ENCODE peak calls at places on chromosomes 1 and 21, in four cellular contexts. One of them, this sample, is unnamed.

GRCh38 chr1:245858683-245859509 is 648.2 kb downstream of the SMYD3 start:
- DNase-seq in heart right ventricle: no peak
- DNase-seq in brain microvascular endothelial cell: no peak
- DNase-seq in prostate gland: no peak
- DNase-seq in this sample: no peak

GRCh38 chr1:15489052-15489736 is 13.3 kb downstream of the CELA2B start:
- DNase-seq in prostate gland: no peak
- DNase-seq in heart right ventricle: no peak
- DNase-seq in brain microvascular endothelial cell: no peak
- DNase-seq in this sample: no peak

GRCh38 chr1:226531360-226532093 is 17.0 kb upstream of the STUM start:
- DNase-seq in heart right ventricle: no peak
- DNase-seq in prostate gland: no peak
- DNase-seq in brain microvascular endothelial cell: no peak
- DNase-seq in this sample: no peak

GRCh38 chr1:71621785-71622184 is 541.0 kb upstream of the ZRANB2 start:
- DNase-seq in brain microvascular endothelial cell: no peak
- DNase-seq in prostate gland: no peak
- DNase-seq in heart right ventricle: no peak
- DNase-seq in this sample: no peak

GRCh38 chr1:101288491-101288944 is 51.7 kb downstream of the S1PR1 start:
- DNase-seq in heart right ventricle: no peak
- DNase-seq in prostate gland: peak; percentile 72
- DNase-seq in brain microvascular endothelial cell: peak; percentile 95
- DNase-seq in this sample: peak; percentile 94

GRCh38 chr1:61012365-61012764 is 70.0 kb upstream of the NFIA start:
- DNase-seq in heart right ventricle: no peak
- DNase-seq in brain microvascular endothelial cell: no peak
- DNase-seq in prostate gland: no peak
- DNase-seq in this sample: no peak

GRCh38 chr1:143735764-143736461 is 235.9 kb downstream of the FAM72C start:
- DNase-seq in brain microvascular endothelial cell: peak; percentile 0
- DNase-seq in heart right ventricle: no peak
- DNase-seq in prostate gland: no peak
- DNase-seq in this sample: peak; percentile 74

GRCh38 chr1:90926971-90927370 is 94.9 kb downstream of the ZNF644 start:
- DNase-seq in heart right ventricle: no peak
- DNase-seq in brain microvascular endothelial cell: no peak
- DNase-seq in prostate gland: no peak
- DNase-seq in this sample: no peak

GRCh38 chr1:93206567-93206954 is 26.0 kb downstream of the CCDC18 start:
- DNase-seq in brain microvascular endothelial cell: no peak
- DNase-seq in prostate gland: no peak
- DNase-seq in heart right ventricle: no peak
- DNase-seq in this sample: no peak

GRCh38 chr1:201714542-201715276 is 114.2 kb upstream of the IPO9 start:
- DNase-seq in heart right ventricle: peak; percentile 60
- DNase-seq in brain microvascular endothelial cell: peak; percentile 99
- DNase-seq in prostate gland: no peak
- DNase-seq in this sample: no peak

GRCh38 chr21:24160528-24160927 is 1446.8 kb downstream of the MRPL39 start:
- DNase-seq in brain microvascular endothelial cell: no peak
- DNase-seq in prostate gland: no peak
- DNase-seq in heart right ventricle: no peak
- DNase-seq in this sample: peak; percentile 2

GRCh38 chr1:54863267-54863665 is 23.7 kb downstream of the DHCR24 start:
- DNase-seq in brain microvascular endothelial cell: no peak
- DNase-seq in prostate gland: no peak
- DNase-seq in heart right ventricle: no peak
- DNase-seq in this sample: no peak

GRCh38 chr1:69263982-69264381 is 303.7 kb upstream of the LRRC7 start:
- DNase-seq in brain microvascular endothelial cell: no peak
- DNase-seq in prostate gland: no peak
- DNase-seq in heart right ventricle: no peak
- DNase-seq in this sample: no peak

GRCh38 chr1:50829010-50829958 is 130.8 kb downstream of the FAF1 start:
- DNase-seq in brain microvascular endothelial cell: no peak
- DNase-seq in heart right ventricle: no peak
- DNase-seq in prostate gland: no peak
- DNase-seq in this sample: no peak

GRCh38 chr1:178500936-178501554 is 4.3 kb upstream of the CLEC20A start:
- DNase-seq in brain microvascular endothelial cell: no peak
- DNase-seq in prostate gland: no peak
- DNase-seq in heart right ventricle: no peak
- DNase-seq in this sample: no peak

GRCh38 chr21:31457675-31458074 is 113.6 kb upstream of the TIAM1 start:
- DNase-seq in heart right ventricle: no peak
- DNase-seq in brain microvascular endothelial cell: no peak
- DNase-seq in prostate gland: no peak
- DNase-seq in this sample: no peak

GRCh38 chr1:224402472-224403035 is 32.0 kb downstream of the WDR26 start:
- DNase-seq in prostate gland: no peak
- DNase-seq in heart right ventricle: no peak
- DNase-seq in brain microvascular endothelial cell: no peak
- DNase-seq in this sample: no peak

GRCh38 chr1:247415423-247416361 is at the start of gene NLRP3:
- DNase-seq in heart right ventricle: no peak
- DNase-seq in brain microvascular endothelial cell: peak; percentile 14
- DNase-seq in prostate gland: no peak
- DNase-seq in this sample: no peak

DNA sequence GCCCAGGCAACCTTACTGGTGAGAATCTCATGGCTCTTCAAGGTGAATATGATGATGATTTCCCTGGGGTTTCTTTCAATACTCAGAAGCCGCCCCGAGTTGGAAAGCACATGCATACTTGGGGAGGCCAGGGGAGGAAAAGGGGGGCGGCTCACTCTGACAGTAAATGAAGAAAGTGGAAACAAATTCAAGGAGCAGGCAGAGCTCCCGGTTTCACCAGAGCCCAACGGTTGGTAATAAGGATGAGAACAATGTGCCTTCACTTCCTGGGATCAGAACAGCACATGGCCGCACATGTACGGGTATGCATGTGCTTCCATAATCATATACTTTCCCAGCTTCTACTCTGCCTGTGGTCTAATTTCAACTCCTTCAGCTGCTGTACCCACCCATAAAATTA is 3.8 kb upstream of the ARHGEF2 start:
- DNase-seq in heart right ventricle: no peak
- DNase-seq in prostate gland: no peak
- DNase-seq in brain microvascular endothelial cell: no peak
- DNase-seq in this sample: no peak
- H3K4me3 ChIP-seq in heart right ventricle: peak overlapping the region; percentile 86
- H3K4me3 ChIP-seq in prostate gland: no peak overlapping the region
- H3K4me3 ChIP-seq in brain microvascular endothelial cell: peak overlapping the region; percentile 47
- H3K4me3 ChIP-seq in this sample: no peak overlapping the region

GRCh38 chr21:46551636-46552241 is 53.1 kb downstream of the S100B start:
- DNase-seq in prostate gland: no peak
- DNase-seq in brain microvascular endothelial cell: no peak
- DNase-seq in heart right ventricle: no peak
- DNase-seq in this sample: no peak
- TF ChIP-seq CTCF in prostate gland: no peak
- TF ChIP-seq CTCF in brain microvascular endothelial cell: no peak
- TF ChIP-seq CTCF in heart right ventricle: no peak
- TF ChIP-seq CTCF in this sample: no peak

GRCh38 chr1:214455971-214456867 is 95.2 kb downstream of the PTPN14 start:
- DNase-seq in prostate gland: no peak
- DNase-seq in heart right ventricle: no peak
- DNase-seq in brain microvascular endothelial cell: no peak
- DNase-seq in this sample: no peak

GRCh38 chr1:214452152-214452806 is 99.1 kb downstream of the PTPN14 start:
- DNase-seq in prostate gland: no peak
- DNase-seq in brain microvascular endothelial cell: no peak
- DNase-seq in heart right ventricle: no peak
- DNase-seq in this sample: no peak

GRCh38 chr1:214453109-214453722 is 98.2 kb downstream of the PTPN14 start:
- DNase-seq in heart right ventricle: no peak
- DNase-seq in prostate gland: no peak
- DNase-seq in brain microvascular endothelial cell: peak; percentile 49
- DNase-seq in this sample: no peak

GRCh38 chr1:214451591-214451990 is 99.8 kb downstream of the PTPN14 start:
- DNase-seq in prostate gland: no peak
- DNase-seq in heart right ventricle: no peak
- DNase-seq in brain microvascular endothelial cell: no peak
- DNase-seq in this sample: no peak

DNA sequence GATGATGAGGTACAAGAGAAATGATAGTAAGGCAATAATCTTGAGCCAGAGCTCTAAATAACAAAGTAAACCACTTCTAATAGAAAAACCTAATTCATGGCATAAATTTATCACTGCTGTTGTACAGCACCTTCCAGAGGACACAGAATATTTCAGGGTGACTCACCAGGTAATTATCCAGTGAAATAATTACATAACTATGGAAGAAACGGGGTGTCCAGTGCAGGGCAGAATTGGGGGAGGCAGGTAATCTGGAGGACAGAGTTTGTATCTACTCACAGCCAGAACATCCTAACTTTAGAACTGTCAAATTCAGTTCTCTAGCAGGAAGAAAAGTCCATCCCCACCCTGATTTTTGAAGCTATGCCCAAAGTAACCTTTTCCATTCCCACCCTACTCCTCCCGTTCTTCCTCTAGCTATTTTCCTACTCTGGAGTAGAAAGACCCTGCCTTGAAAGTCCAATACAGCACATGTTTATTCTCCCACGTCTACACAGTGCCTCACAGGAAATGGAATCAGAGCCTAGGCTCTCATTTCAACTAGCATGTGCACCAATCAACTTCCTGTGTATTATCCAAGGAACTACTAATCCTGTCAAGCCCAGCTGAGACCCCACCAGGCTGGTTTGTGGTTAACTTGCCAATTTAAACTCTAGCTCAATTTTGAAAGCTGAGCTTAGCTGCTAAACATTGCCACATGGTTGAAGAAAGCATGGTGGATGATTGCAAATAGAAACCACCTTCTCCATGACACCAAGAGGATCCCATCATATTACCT is 96.6 kb downstream of the PTPN14 start:
- DNase-seq in brain microvascular endothelial cell: peak; percentile 71
- DNase-seq in heart right ventricle: no peak
- DNase-seq in prostate gland: no peak
- DNase-seq in this sample: no peak
- H3K4me3 ChIP-seq in brain microvascular endothelial cell: no peak overlapping the region
- H3K4me3 ChIP-seq in heart right ventricle: no peak overlapping the region
- H3K4me3 ChIP-seq in prostate gland: no peak overlapping the region
- H3K4me3 ChIP-seq in this sample: no peak overlapping the region

DNA sequence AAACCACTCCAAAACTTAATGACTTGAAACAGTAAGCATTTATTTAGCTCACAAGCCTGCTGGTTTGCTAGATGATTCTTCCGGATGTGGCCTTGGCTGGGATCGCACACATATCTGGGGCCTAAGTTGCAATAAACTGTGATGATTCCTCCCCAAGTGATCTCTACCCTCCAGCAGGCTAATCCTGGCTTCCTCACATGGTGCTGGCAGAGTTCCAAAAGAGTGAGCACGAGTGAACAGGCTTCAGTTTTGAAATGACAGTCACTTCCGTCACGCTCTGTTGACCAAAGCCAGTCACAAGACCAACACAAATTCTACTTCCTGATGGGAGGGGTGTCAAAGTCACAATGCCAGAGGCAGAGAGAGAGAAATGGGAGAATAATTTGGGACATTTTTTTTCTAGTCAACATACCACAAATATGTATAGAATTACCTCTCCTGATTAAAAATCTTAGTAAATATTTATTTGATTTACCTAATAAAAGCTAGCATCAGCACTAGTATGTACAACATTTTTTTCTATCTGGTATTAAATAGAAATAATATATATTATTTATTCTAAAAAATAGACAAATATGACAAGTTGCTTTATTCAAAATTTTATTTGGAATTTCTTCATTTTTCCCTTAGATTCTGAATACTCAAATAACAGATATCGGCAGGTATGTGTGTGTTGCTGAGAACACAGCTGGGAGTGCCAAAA is 292.7 kb downstream of the TPR start:
- DNase-seq in heart right ventricle: peak; percentile 38
- DNase-seq in brain microvascular endothelial cell: peak; percentile 88
- DNase-seq in prostate gland: peak; percentile 54
- DNase-seq in this sample: peak; percentile 64
- TF ChIP-seq CTCF in heart right ventricle: no peak
- TF ChIP-seq CTCF in brain microvascular endothelial cell: no peak
- TF ChIP-seq CTCF in prostate gland: no peak
- TF ChIP-seq CTCF in this sample: no peak

GRCh38 chr1:184385863-184386262 is 966 bp upstream of the C1orf21 start:
- DNase-seq in heart right ventricle: no peak
- DNase-seq in prostate gland: no peak
- DNase-seq in brain microvascular endothelial cell: no peak
- DNase-seq in this sample: no peak
- H3K4me3 ChIP-seq in heart right ventricle: peak overlapping the region; percentile 69
- H3K4me3 ChIP-seq in prostate gland: peak overlapping the region; percentile 98
- H3K4me3 ChIP-seq in brain microvascular endothelial cell: peak overlapping the region; percentile 69
- H3K4me3 ChIP-seq in this sample: peak overlapping the region; percentile 62

DNA sequence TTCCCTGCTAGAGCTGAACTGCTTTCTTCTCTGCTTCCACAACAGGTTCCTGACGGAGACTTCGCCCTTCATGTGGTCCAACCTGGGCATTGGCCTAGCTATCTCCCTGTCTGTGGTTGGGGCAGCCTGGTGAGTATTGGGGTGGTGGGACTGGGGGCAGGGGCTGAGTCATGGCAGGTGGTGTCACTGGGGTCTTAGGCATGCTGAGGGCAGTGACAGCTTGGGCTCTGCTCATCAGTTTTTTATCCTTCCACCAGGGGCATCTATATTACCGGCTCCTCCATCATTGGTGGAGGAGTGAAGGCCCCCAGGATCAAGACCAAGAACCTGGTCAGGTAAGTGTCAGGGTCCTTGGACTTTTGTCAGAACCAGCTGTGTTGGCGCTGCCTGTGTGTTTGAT is 1.3 kb downstream of the ATP6V0B start:
- DNase-seq in prostate gland: no peak
- DNase-seq in brain microvascular endothelial cell: no peak
- DNase-seq in heart right ventricle: no peak
- DNase-seq in this sample: no peak
- TF ChIP-seq CTCF in prostate gland: no peak
- TF ChIP-seq CTCF in brain microvascular endothelial cell: peak; percentile 32
- TF ChIP-seq CTCF in heart right ventricle: no peak
- TF ChIP-seq CTCF in this sample: no peak

GRCh38 chr1:168082008-168082876 is 54.5 kb downstream of the GPR161 start:
- DNase-seq in brain microvascular endothelial cell: peak; percentile 80
- DNase-seq in prostate gland: peak; percentile 61
- DNase-seq in heart right ventricle: peak; percentile 55
- DNase-seq in this sample: peak; percentile 43

GRCh38 chr1:168086438-168086837 is 50.3 kb downstream of the GPR161 start:
- DNase-seq in heart right ventricle: no peak
- DNase-seq in brain microvascular endothelial cell: no peak
- DNase-seq in prostate gland: no peak
- DNase-seq in this sample: no peak

GRCh38 chr1:168083456-168084325 is 53.0 kb downstream of the GPR161 start:
- DNase-seq in brain microvascular endothelial cell: no peak
- DNase-seq in prostate gland: no peak
- DNase-seq in heart right ventricle: no peak
- DNase-seq in this sample: no peak

GRCh38 chr1:168085401-168085872 is 51.3 kb downstream of the GPR161 start:
- DNase-seq in heart right ventricle: peak; percentile 73
- DNase-seq in brain microvascular endothelial cell: no peak
- DNase-seq in prostate gland: peak; percentile 34
- DNase-seq in this sample: no peak

GRCh38 chr1:168084396-168085231 is 52.1 kb downstream of the GPR161 start:
- DNase-seq in brain microvascular endothelial cell: no peak
- DNase-seq in heart right ventricle: peak; percentile 73
- DNase-seq in prostate gland: peak; percentile 34
- DNase-seq in this sample: no peak
- H3K4me3 ChIP-seq in brain microvascular endothelial cell: no peak overlapping the region
- H3K4me3 ChIP-seq in heart right ventricle: no peak overlapping the region
- H3K4me3 ChIP-seq in prostate gland: no peak overlapping the region
- H3K4me3 ChIP-seq in this sample: no peak overlapping the region

GRCh38 chr1:83718338-83718737 is 280.6 kb downstream of the TTLL7 start:
- DNase-seq in brain microvascular endothelial cell: no peak
- DNase-seq in prostate gland: no peak
- DNase-seq in heart right ventricle: no peak
- DNase-seq in this sample: no peak
- TF ChIP-seq CTCF in brain microvascular endothelial cell: no peak
- TF ChIP-seq CTCF in prostate gland: no peak
- TF ChIP-seq CTCF in heart right ventricle: no peak
- TF ChIP-seq CTCF in this sample: no peak